ENCODE peak calls at places on chromosomes 1 and 21, in six cellular contexts. One of them, this sample, is unnamed.

GRCh38 chr1:207429963-207430362 is 24.2 kb upstream of the CR2 start:
- DNase-seq in suprapubic skin: no peak
- DNase-seq in AG04450: no peak
- DNase-seq in GM23248: no peak
- DNase-seq in BJ: no peak
- DNase-seq in brain microvascular endothelial cell: no peak
- DNase-seq in this sample: no peak

GRCh38 chr21:18741954-18742353 is 338.4 kb upstream of the TMPRSS15 start:
- DNase-seq in suprapubic skin: no peak
- DNase-seq in AG04450: no peak
- DNase-seq in GM23248: no peak
- DNase-seq in BJ: no peak
- DNase-seq in brain microvascular endothelial cell: no peak
- DNase-seq in this sample: no peak

GRCh38 chr21:43921602-43921978 is 56.6 kb downstream of the AGPAT3 start:
- DNase-seq in suprapubic skin: no peak
- DNase-seq in AG04450: no peak
- DNase-seq in GM23248: no peak
- DNase-seq in BJ: no peak
- DNase-seq in brain microvascular endothelial cell: no peak
- DNase-seq in this sample: no peak

GRCh38 chr1:68346192-68346808 is 103.5 kb downstream of the RPE65 start:
- DNase-seq in suprapubic skin: no peak
- DNase-seq in AG04450: no peak
- DNase-seq in GM23248: peak
- DNase-seq in BJ: no peak
- DNase-seq in brain microvascular endothelial cell: no peak
- DNase-seq in this sample: no peak

GRCh38 chr1:109490029-109490933 is 3.6 kb upstream of the CYB561D1 start:
- DNase-seq in suprapubic skin: no peak
- DNase-seq in AG04450: no peak
- DNase-seq in GM23248: peak
- DNase-seq in BJ: no peak
- DNase-seq in brain microvascular endothelial cell: peak
- DNase-seq in this sample: no peak

GRCh38 chr1:214044438-214045214 is 56.9 kb downstream of the PROX1 start:
- DNase-seq in suprapubic skin: no peak
- DNase-seq in AG04450: no peak
- DNase-seq in GM23248: no peak
- DNase-seq in BJ: no peak
- DNase-seq in brain microvascular endothelial cell: no peak
- DNase-seq in this sample: no peak

GRCh38 chr1:6899621-6900020 is 114.4 kb downstream of the CAMTA1 start:
- DNase-seq in suprapubic skin: no peak
- DNase-seq in AG04450: no peak
- DNase-seq in GM23248: no peak
- DNase-seq in BJ: no peak
- DNase-seq in brain microvascular endothelial cell: no peak
- DNase-seq in this sample: no peak

GRCh38 chr1:236107121-236107907 is 35.0 kb upstream of the GPR137B start:
- DNase-seq in suprapubic skin: no peak
- DNase-seq in AG04450: no peak
- DNase-seq in GM23248: peak
- DNase-seq in BJ: no peak
- DNase-seq in brain microvascular endothelial cell: no peak
- DNase-seq in this sample: no peak

GRCh38 chr1:155052412-155053400 is 1.6 kb downstream of the ADAM15 start:
- DNase-seq in suprapubic skin: no peak
- DNase-seq in AG04450: no peak
- DNase-seq in GM23248: peak
- DNase-seq in BJ: no peak
- DNase-seq in brain microvascular endothelial cell: no peak
- DNase-seq in this sample: no peak

GRCh38 chr1:118113261-118113660 is 71.8 kb downstream of the SPAG17 start:
- DNase-seq in suprapubic skin: no peak
- DNase-seq in AG04450: no peak
- DNase-seq in GM23248: peak
- DNase-seq in BJ: no peak
- DNase-seq in brain microvascular endothelial cell: peak
- DNase-seq in this sample: no peak

GRCh38 chr1:39266269-39266668 is 61.8 kb downstream of the MACF1 start:
- DNase-seq in suprapubic skin: no peak
- DNase-seq in AG04450: no peak
- DNase-seq in GM23248: peak
- DNase-seq in BJ: no peak
- DNase-seq in brain microvascular endothelial cell: no peak
- DNase-seq in this sample: no peak

GRCh38 chr1:4178501-4178900 is 278.4 kb upstream of the C1orf174 start:
- DNase-seq in suprapubic skin: no peak
- DNase-seq in AG04450: no peak
- DNase-seq in GM23248: no peak
- DNase-seq in BJ: no peak
- DNase-seq in brain microvascular endothelial cell: no peak
- DNase-seq in this sample: no peak

GRCh38 chr1:33375316-33375715 is 54.4 kb upstream of the A3GALT2 start:
- DNase-seq in suprapubic skin: no peak
- DNase-seq in AG04450: no peak
- DNase-seq in GM23248: no peak
- DNase-seq in BJ: no peak
- DNase-seq in brain microvascular endothelial cell: no peak
- DNase-seq in this sample: no peak

GRCh38 chr1:6002714-6003501 is 10.7 kb upstream of the NPHP4 start:
- DNase-seq in suprapubic skin: peak
- DNase-seq in AG04450: no peak
- DNase-seq in GM23248: no peak
- DNase-seq in BJ: no peak
- DNase-seq in brain microvascular endothelial cell: no peak
- DNase-seq in this sample: peak

GRCh38 chr1:217138173-217138838 is 415.1 kb upstream of the ESRRG start:
- DNase-seq in suprapubic skin: no peak
- DNase-seq in AG04450: no peak
- DNase-seq in GM23248: no peak
- DNase-seq in BJ: no peak
- DNase-seq in brain microvascular endothelial cell: no peak
- DNase-seq in this sample: no peak

GRCh38 chr1:107620753-107621152 is 344.2 kb downstream of the VAV3 start:
- DNase-seq in suprapubic skin: no peak
- DNase-seq in AG04450: no peak
- DNase-seq in GM23248: no peak
- DNase-seq in BJ: no peak
- DNase-seq in brain microvascular endothelial cell: no peak
- DNase-seq in this sample: no peak

GRCh38 chr1:232538224-232538942 is 91.5 kb downstream of the SIPA1L2 start:
- DNase-seq in suprapubic skin: no peak
- DNase-seq in AG04450: no peak
- DNase-seq in GM23248: peak
- DNase-seq in BJ: no peak
- DNase-seq in brain microvascular endothelial cell: peak
- DNase-seq in this sample: no peak

GRCh38 chr1:56540467-56540866 is 38.9 kb downstream of the PLPP3 start:
- DNase-seq in suprapubic skin: no peak
- DNase-seq in AG04450: no peak
- DNase-seq in GM23248: no peak
- DNase-seq in BJ: no peak
- DNase-seq in brain microvascular endothelial cell: no peak
- DNase-seq in this sample: no peak

GRCh38 chr1:10724948-10725852 is 71.2 kb downstream of the CASZ1 start:
- DNase-seq in suprapubic skin: no peak
- DNase-seq in AG04450: no peak
- DNase-seq in GM23248: peak
- DNase-seq in BJ: peak
- DNase-seq in brain microvascular endothelial cell: no peak
- DNase-seq in this sample: peak

GRCh38 chr1:59212715-59213114 is 84.2 kb upstream of the FGGY start:
- DNase-seq in suprapubic skin: no peak
- DNase-seq in AG04450: no peak
- DNase-seq in GM23248: no peak
- DNase-seq in BJ: no peak
- DNase-seq in brain microvascular endothelial cell: no peak
- DNase-seq in this sample: no peak

GRCh38 chr1:225919906-225920305 is 4.1 kb downstream of the PYCR2 start:
- DNase-seq in suprapubic skin: peak
- DNase-seq in AG04450: peak
- DNase-seq in GM23248: peak
- DNase-seq in BJ: peak
- DNase-seq in brain microvascular endothelial cell: no peak
- DNase-seq in this sample: peak

GRCh38 chr1:28417441-28418277 is 48.1 kb downstream of the PHACTR4 start:
- DNase-seq in suprapubic skin: no peak
- DNase-seq in AG04450: no peak
- DNase-seq in GM23248: peak
- DNase-seq in BJ: no peak
- DNase-seq in brain microvascular endothelial cell: no peak
- DNase-seq in this sample: no peak

GRCh38 chr1:161728376-161729226 is 7.3 kb downstream of the FCRLB start:
- DNase-seq in suprapubic skin: no peak
- DNase-seq in AG04450: no peak
- DNase-seq in GM23248: no peak
- DNase-seq in BJ: no peak
- DNase-seq in brain microvascular endothelial cell: no peak
- DNase-seq in this sample: no peak

GRCh38 chr1:162072770-162073169 is 3.3 kb downstream of the NOS1AP start:
- DNase-seq in suprapubic skin: no peak
- DNase-seq in AG04450: no peak
- DNase-seq in GM23248: no peak
- DNase-seq in BJ: no peak
- DNase-seq in brain microvascular endothelial cell: no peak
- DNase-seq in this sample: no peak

GRCh38 chr1:9825101-9826074 is 1.6 kb upstream of the CLSTN1 start:
- DNase-seq in suprapubic skin: peak
- DNase-seq in AG04450: no peak
- DNase-seq in GM23248: peak
- DNase-seq in BJ: no peak
- DNase-seq in brain microvascular endothelial cell: peak
- DNase-seq in this sample: peak

GRCh38 chr1:63368131-63368530 is 704 bp downstream of the ALG6 start:
- DNase-seq in suprapubic skin: no peak
- DNase-seq in AG04450: no peak
- DNase-seq in GM23248: peak
- DNase-seq in BJ: no peak
- DNase-seq in brain microvascular endothelial cell: no peak
- DNase-seq in this sample: no peak

GRCh38 chr1:197731449-197731848 is 43.8 kb downstream of the DENND1B start:
- DNase-seq in suprapubic skin: no peak
- DNase-seq in AG04450: no peak
- DNase-seq in GM23248: no peak
- DNase-seq in BJ: no peak
- DNase-seq in brain microvascular endothelial cell: no peak
- DNase-seq in this sample: no peak

GRCh38 chr1:182054698-182055326 is 6.7 kb downstream of the ZNF648 start:
- DNase-seq in suprapubic skin: no peak
- DNase-seq in AG04450: no peak
- DNase-seq in GM23248: peak
- DNase-seq in BJ: no peak
- DNase-seq in brain microvascular endothelial cell: peak
- DNase-seq in this sample: no peak

GRCh38 chr1:211281322-211282022 is 22.3 kb downstream of the RCOR3 start:
- DNase-seq in suprapubic skin: no peak
- DNase-seq in AG04450: no peak
- DNase-seq in GM23248: peak
- DNase-seq in BJ: no peak
- DNase-seq in brain microvascular endothelial cell: no peak
- DNase-seq in this sample: no peak

DNA sequence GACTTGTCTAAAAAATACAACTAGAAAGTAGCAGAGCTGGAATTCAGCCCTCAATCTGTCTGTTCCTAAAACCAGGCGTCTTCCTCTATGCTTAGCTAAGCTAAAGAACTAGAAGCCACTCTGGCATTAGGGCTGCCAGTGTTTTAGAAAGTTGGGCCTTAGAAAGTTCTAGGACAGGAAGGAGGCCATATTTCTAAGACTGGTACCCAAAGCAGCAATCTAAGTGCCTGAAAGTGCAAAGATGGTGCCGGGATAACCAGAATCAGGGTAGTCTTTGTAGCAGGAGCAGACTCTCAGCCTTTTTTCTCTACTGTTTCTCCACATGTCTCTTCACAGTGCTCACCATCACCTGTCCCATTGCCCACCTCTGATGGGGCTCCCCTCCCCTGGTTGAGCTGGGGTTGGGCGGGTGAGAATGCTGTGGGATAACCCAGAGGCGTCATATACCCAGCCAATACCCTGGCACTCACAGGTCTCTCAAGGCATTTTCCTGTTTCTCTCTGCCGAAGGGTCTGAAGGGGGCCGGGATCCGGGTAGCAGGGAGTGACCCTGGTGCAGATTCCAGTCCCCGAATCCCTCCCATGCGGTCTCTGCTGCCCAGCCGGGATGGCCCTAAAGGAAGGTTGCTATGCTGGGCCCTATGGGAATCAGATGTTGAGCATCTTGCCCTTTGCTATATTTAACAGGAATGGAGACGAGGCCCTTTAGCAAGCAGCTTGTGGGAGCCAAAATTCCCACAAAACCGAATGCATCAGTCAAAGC is 1.1 kb upstream of the RCSD1 start:
- DNase-seq in suprapubic skin: no peak
- DNase-seq in AG04450: no peak
- DNase-seq in GM23248: no peak
- DNase-seq in BJ: no peak
- DNase-seq in brain microvascular endothelial cell: no peak
- DNase-seq in this sample: no peak
- H3K4me3 ChIP-seq in suprapubic skin: no peak
- H3K4me3 ChIP-seq in AG04450: no peak
- H3K4me3 ChIP-seq in GM23248: no peak
- H3K4me3 ChIP-seq in BJ: no peak
- H3K4me3 ChIP-seq in brain microvascular endothelial cell: no peak
- H3K4me3 ChIP-seq in this sample: peak

GRCh38 chr21:26795866-26796329 is 49.3 kb downstream of the ADAMTS1 start:
- DNase-seq in suprapubic skin: no peak
- DNase-seq in AG04450: peak
- DNase-seq in GM23248: peak
- DNase-seq in BJ: peak
- DNase-seq in brain microvascular endothelial cell: peak
- DNase-seq in this sample: no peak
- H3K4me3 ChIP-seq in suprapubic skin: no peak
- H3K4me3 ChIP-seq in AG04450: no peak
- H3K4me3 ChIP-seq in GM23248: no peak
- H3K4me3 ChIP-seq in BJ: no peak
- H3K4me3 ChIP-seq in brain microvascular endothelial cell: peak
- H3K4me3 ChIP-seq in this sample: no peak

DNA sequence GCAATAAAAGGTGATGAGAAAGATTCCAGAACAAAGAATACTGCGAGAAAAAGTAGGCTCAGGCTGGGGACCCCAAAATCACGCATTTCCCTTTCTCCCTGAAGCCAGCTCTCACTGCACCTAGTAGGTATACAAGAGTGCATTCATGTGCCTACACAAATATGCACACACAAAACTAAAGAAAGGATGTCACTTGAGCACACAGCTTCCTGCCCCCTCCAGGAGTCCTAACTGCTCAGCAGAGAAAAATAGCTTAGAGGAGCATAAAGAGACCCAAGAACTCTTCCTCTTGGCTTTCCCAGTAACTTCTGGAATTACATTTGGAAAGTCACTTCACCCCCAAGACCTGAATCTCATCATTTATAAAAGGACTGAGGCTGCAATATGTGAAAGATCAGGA is 38.0 kb downstream of the JAK1 start:
- DNase-seq in suprapubic skin: no peak
- DNase-seq in AG04450: no peak
- DNase-seq in GM23248: no peak
- DNase-seq in BJ: no peak
- DNase-seq in brain microvascular endothelial cell: no peak
- DNase-seq in this sample: no peak
- H3K4me3 ChIP-seq in suprapubic skin: no peak
- H3K4me3 ChIP-seq in AG04450: no peak
- H3K4me3 ChIP-seq in GM23248: no peak
- H3K4me3 ChIP-seq in BJ: no peak
- H3K4me3 ChIP-seq in brain microvascular endothelial cell: no peak
- H3K4me3 ChIP-seq in this sample: no peak

GRCh38 chr21:41768371-41769042 is 1.7 kb upstream of the RIPK4 start:
- DNase-seq in suprapubic skin: peak
- DNase-seq in AG04450: peak
- DNase-seq in GM23248: peak
- DNase-seq in BJ: peak
- DNase-seq in brain microvascular endothelial cell: peak
- DNase-seq in this sample: peak
- H3K4me3 ChIP-seq in suprapubic skin: peak
- H3K4me3 ChIP-seq in AG04450: peak
- H3K4me3 ChIP-seq in GM23248: peak
- H3K4me3 ChIP-seq in BJ: peak
- H3K4me3 ChIP-seq in brain microvascular endothelial cell: peak
- H3K4me3 ChIP-seq in this sample: peak